ENCODE peak calls at places on chromosomes 2 and 18, in nine cellular contexts. L is stimulated activated CD8-positive, alpha-beta memory T cell treated with anti-CD3 and anti-CD28 coated beads, Interleukin-15, amount 100 ng/mL, for 4 hours; S is activated T-cell treated with anti-CD3 and anti-CD28 coated beads, Interleukin-2, amount 50 U/mL, for 24 hours; A is fibroblast of villous mesenchyme; Q is heart left ventricle; R is A549; J is T-helper 17 cell; C is A172; V is T-helper 1 cell. O is an unnamed sample.

GRCh38 chr2:217332866-217333265 is 473.0 kb upstream of the TNP1 start:
- DNase-seq in L (no peak), S (no peak), A (no peak), Q (no peak), R (no peak), J (no peak), C (no peak), V (no peak), O (no peak)

GRCh38 chr2:233892793-233893192 is 24.4 kb upstream of the TRPM8 start:
- DNase-seq in L (no peak), S (no peak), A (no peak), Q (no peak), R (peak), J (no peak), C (peak), V (no peak), O (no peak)

GRCh38 chr18:58847383-58848071 is 17.1 kb upstream of the ZNF532 start:
- DNase-seq in L (no peak), S (no peak), A (no peak), Q (peak), R (no peak), J (no peak), C (no peak), V (no peak), O (no peak)

GRCh38 chr2:674319-674985 is 2.8 kb downstream of the TMEM18 start:
- DNase-seq in L (no peak), S (no peak), A (no peak), Q (no peak), R (no peak), J (no peak), C (peak), V (no peak), O (no peak)

GRCh38 chr18:47775961-47776360 is 154.5 kb downstream of the SMAD2 start:
- DNase-seq in L (no peak), S (no peak), A (peak), Q (no peak), R (peak), J (no peak), C (no peak), V (no peak), O (no peak)

GRCh38 chr2:134900151-134900550 is 18.5 kb upstream of the CCNT2 start:
- DNase-seq in L (no peak), S (no peak), A (no peak), Q (no peak), R (no peak), J (no peak), C (peak), V (no peak), O (no peak)

GRCh38 chr2:233466991-233467603 is 99.5 kb downstream of the USP40 start:
- DNase-seq in L (no peak), S (no peak), A (no peak), Q (peak), R (no peak), J (no peak), C (no peak), V (no peak), O (no peak)

GRCh38 chr2:229297284-229297683 is 26.2 kb upstream of the PID1 start:
- DNase-seq in L (no peak), S (no peak), A (peak), Q (no peak), R (no peak), J (no peak), C (no peak), V (no peak), O (no peak)

GRCh38 chr2:211457325-211457724 is 900.9 kb downstream of the CPS1 start:
- DNase-seq in L (no peak), S (no peak), A (no peak), Q (no peak), R (no peak), J (no peak), C (no peak), V (no peak), O (no peak)

GRCh38 chr2:26520065-26520464 is 42.1 kb upstream of the OTOF start:
- DNase-seq in L (no peak), S (no peak), A (no peak), Q (no peak), R (no peak), J (no peak), C (no peak), V (no peak), O (no peak)

GRCh38 chr18:55219059-55219458 is 259.8 kb upstream of the CCDC68 start:
- DNase-seq in L (no peak), S (no peak), A (no peak), Q (no peak), R (no peak), J (no peak), C (no peak), V (no peak), O (no peak)

GRCh38 chr18:24616638-24617037 is 156.2 kb downstream of the HRH4 start:
- DNase-seq in L (no peak), S (no peak), A (no peak), Q (no peak), R (no peak), J (no peak), C (no peak), V (no peak), O (no peak)

GRCh38 chr2:165787334-165787733 is 6.7 kb downstream of the GALNT3 start:
- DNase-seq in L (no peak), S (no peak), A (no peak), Q (no peak), R (no peak), J (no peak), C (no peak), V (no peak), O (no peak)

GRCh38 chr2:9844036-9844483 is 786 bp downstream of the TAF1B start:
- DNase-seq in L (no peak), S (no peak), A (peak), Q (no peak), R (peak), J (no peak), C (peak), V (peak), O (no peak)

GRCh38 chr2:74884118-74884517 is 50.2 kb downstream of the HK2 start:
- DNase-seq in L (no peak), S (no peak), A (no peak), Q (no peak), R (no peak), J (no peak), C (no peak), V (no peak), O (no peak)

GRCh38 chr2:66537001-66537400 is 102.1 kb downstream of the MEIS1 start:
- DNase-seq in L (no peak), S (no peak), A (no peak), Q (peak), R (no peak), J (no peak), C (no peak), V (no peak), O (no peak)

GRCh38 chr18:51438797-51439350 is 241.4 kb upstream of the MEX3C start:
- DNase-seq in L (no peak), S (no peak), A (no peak), Q (no peak), R (no peak), J (no peak), C (no peak), V (no peak), O (no peak)

GRCh38 chr2:207772081-207772843 is 2.6 kb upstream of the FZD5 start:
- DNase-seq in L (no peak), S (peak), A (no peak), Q (peak), R (peak), J (no peak), C (no peak), V (peak), O (no peak)

GRCh38 chr2:117987121-117987520 is 26.7 kb downstream of the CCDC93 start:
- DNase-seq in L (no peak), S (no peak), A (no peak), Q (no peak), R (no peak), J (no peak), C (no peak), V (no peak), O (no peak)

GRCh38 chr2:215567504-215567903 is 131.6 kb upstream of the FN1 start:
- DNase-seq in L (no peak), S (no peak), A (no peak), Q (no peak), R (no peak), J (no peak), C (no peak), V (no peak), O (no peak)

GRCh38 chr2:219001577-219002394 is 8.6 kb upstream of the CRYBA2 start:
- DNase-seq in L (peak), S (peak), A (no peak), Q (no peak), R (no peak), J (no peak), C (no peak), V (no peak), O (no peak)

GRCh38 chr18:6731197-6731596 is 1.7 kb downstream of the ARHGAP28 start:
- DNase-seq in L (no peak), S (no peak), A (peak), Q (no peak), R (no peak), J (no peak), C (no peak), V (no peak), O (no peak)

GRCh38 chr2:32375228-32375892 is 18.5 kb downstream of the BIRC6 start:
- DNase-seq in L (no peak), S (no peak), A (no peak), Q (no peak), R (no peak), J (no peak), C (no peak), V (no peak), O (no peak)

GRCh38 chr18:44229693-44230108 is 451.0 kb upstream of the SETBP1 start:
- DNase-seq in L (no peak), S (no peak), A (peak), Q (peak), R (no peak), J (no peak), C (no peak), V (no peak), O (no peak)

GRCh38 chr2:214139630-214140284 is 271.1 kb upstream of the VWC2L start:
- DNase-seq in L (no peak), S (no peak), A (no peak), Q (no peak), R (no peak), J (no peak), C (no peak), V (no peak), O (no peak)

GRCh38 chr18:11283531-11284071 is 134.2 kb upstream of the PIEZO2 start:
- DNase-seq in L (no peak), S (no peak), A (no peak), Q (no peak), R (no peak), J (no peak), C (no peak), V (no peak), O (no peak)

GRCh38 chr2:48482313-48482712 is 47.6 kb upstream of the STON1 start:
- DNase-seq in L (no peak), S (no peak), A (peak), Q (no peak), R (no peak), J (no peak), C (peak), V (no peak), O (no peak)

GRCh38 chr2:215277942-215278341 is 33.9 kb upstream of the ATIC start:
- DNase-seq in L (no peak), S (no peak), A (peak), Q (no peak), R (peak), J (no peak), C (peak), V (no peak), O (no peak)

GRCh38 chr2:224999784-225000183 is 42.5 kb downstream of the DOCK10 start:
- DNase-seq in L (no peak), S (no peak), A (peak), Q (no peak), R (no peak), J (no peak), C (no peak), V (no peak), O (no peak)

GRCh38 chr2:111903516-111903915 is 5.1 kb downstream of the MERTK start:
- DNase-seq in L (no peak), S (no peak), A (no peak), Q (no peak), R (no peak), J (no peak), C (no peak), V (no peak), O (no peak)

GRCh38 chr2:119490106-119490505 is 34.2 kb downstream of the SCTR start:
- DNase-seq in L (no peak), S (no peak), A (no peak), Q (no peak), R (no peak), J (no peak), C (no peak), V (no peak), O (no peak)

GRCh38 chr2:109148347-109148746 is 19.3 kb downstream of the SH3RF3 start:
- DNase-seq in L (no peak), S (no peak), A (no peak), Q (no peak), R (no peak), J (no peak), C (no peak), V (no peak), O (no peak)

GRCh38 chr2:193816008-193816407 is 1621.3 kb upstream of the TMEFF2 start:
- DNase-seq in L (no peak), S (no peak), A (no peak), Q (no peak), R (no peak), J (no peak), C (no peak), V (no peak), O (no peak)

GRCh38 chr2:161625996-161626395 is 1.8 kb downstream of the SLC4A10 start:
- DNase-seq in L (no peak), S (no peak), A (no peak), Q (no peak), R (no peak), J (no peak), C (no peak), V (no peak), O (no peak)

GRCh38 chr2:238966274-238966937 is 118.5 kb downstream of the TWIST2 start:
- DNase-seq in L (no peak), S (no peak), A (no peak), Q (no peak), R (no peak), J (no peak), C (no peak), V (no peak), O (no peak)

O was measured in effector CD8-positive, alpha-beta T cell.